ENCODE peak calls at places on chromosomes 16 and 17, in five cellular contexts. O, E, V, A and T are unnamed samples.

GRCh38 chr16:70473446-70474319 is 19.3 kb downstream of the FCSK start:
- DNase-seq in O (no peak), E (no peak), V (no peak), A (no peak), T (no peak)

GRCh38 chr16:89422527-89422904 is 67.8 kb downstream of the ANKRD11 start:
- DNase-seq in O (peak), E (no peak), V (peak), A (no peak), T (peak)

GRCh38 chr16:56632160-56632847 is at the start of gene MT1M:
- DNase-seq in O (peak), E (no peak), V (no peak), A (no peak), T (no peak)

GRCh38 chr16:26569793-26570192 is 496.9 kb upstream of the C16orf82 start:
- DNase-seq in O (no peak), E (no peak), V (no peak), A (no peak), T (no peak)

GRCh38 chr16:6684076-6684673 is 648.5 kb upstream of the RBFOX1 start:
- DNase-seq in O (no peak), E (no peak), V (no peak), A (no peak), T (no peak)

GRCh38 chr16:56815721-56816120 is 49.3 kb upstream of the SLC12A3 start:
- DNase-seq in O (peak), E (no peak), V (peak), A (no peak), T (no peak)

GRCh38 chr17:80361495-80362220 is 53.3 kb upstream of the ENDOV start:
- DNase-seq in O (peak), E (no peak), V (no peak), A (no peak), T (no peak)

GRCh38 chr16:65634291-65634690 is 512.4 kb upstream of the CDH11 start:
- DNase-seq in O (no peak), E (no peak), V (peak), A (no peak), T (no peak)

GRCh38 chr17:28738680-28739384 is 5.0 kb upstream of the TRAF4 start:
- DNase-seq in O (no peak), E (no peak), V (no peak), A (no peak), T (no peak)

GRCh38 chr16:72050769-72051464 is 3.4 kb upstream of the HP start:
- DNase-seq in O (no peak), E (no peak), V (no peak), A (no peak), T (peak)

GRCh38 chr17:27609606-27610303 is 21.2 kb upstream of the LGALS9 start:
- DNase-seq in O (no peak), E (no peak), V (peak), A (no peak), T (peak)

GRCh38 chr17:77521076-77521475 is 380.3 kb downstream of the SEC14L1 start:
- DNase-seq in O (no peak), E (no peak), V (no peak), A (no peak), T (no peak)

GRCh38 chr16:85650864-85651811 is 37.6 kb downstream of the GINS2 start:
- DNase-seq in O (no peak), E (no peak), V (no peak), A (no peak), T (no peak)

GRCh38 chr16:69411064-69411985 is 13.1 kb upstream of the CYB5B start:
- DNase-seq in O (no peak), E (no peak), V (no peak), A (no peak), T (no peak)

GRCh38 chr16:57377080-57377841 is 5.0 kb downstream of the CX3CL1 start:
- DNase-seq in O (no peak), E (no peak), V (no peak), A (peak), T (no peak)

GRCh38 chr16:51816929-51817328 is 665.9 kb upstream of the SALL1 start:
- DNase-seq in O (no peak), E (no peak), V (peak), A (no peak), T (peak)

DNA sequence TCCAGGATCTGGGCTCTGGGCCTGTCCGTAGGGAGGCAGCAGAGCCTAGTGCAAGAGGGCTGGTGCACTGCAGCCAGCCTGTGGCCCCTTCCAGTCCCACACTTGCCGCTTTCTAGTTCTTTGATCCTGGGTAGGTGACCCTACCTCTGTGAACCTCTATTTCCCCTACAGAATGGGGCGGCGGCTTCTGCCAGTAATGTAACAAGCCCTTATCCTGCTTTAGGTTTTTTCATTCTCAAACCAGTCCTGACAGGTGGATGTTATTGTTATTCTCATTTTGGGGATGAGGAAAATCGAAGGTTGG is 744 bp downstream of the E4F1 start:
- DNase-seq in O (no peak), E (no peak), V (peak), A (no peak), T (peak)
- TF ChIP-seq CTCF in O (no peak), E (no peak), V (peak), A (no peak), T (no peak)

DNA sequence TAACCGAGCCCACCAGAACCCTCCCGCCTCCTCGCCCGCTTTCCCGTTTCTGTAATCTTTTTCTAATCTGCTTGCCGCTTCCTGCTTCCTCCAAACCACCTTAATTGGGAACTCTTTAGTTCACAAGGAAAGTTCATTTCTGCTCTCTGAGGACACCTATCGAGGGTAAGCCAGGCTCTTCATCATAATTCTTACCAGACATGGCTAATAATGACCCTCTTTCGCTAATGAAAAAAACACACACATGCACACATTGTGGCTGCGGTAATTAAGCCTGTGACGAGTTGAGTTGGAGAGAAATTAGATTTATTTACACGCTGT is 100.7 kb downstream of the ZNF423 start:
- DNase-seq in O (no peak), E (peak), V (peak), A (peak), T (no peak)
- TF ChIP-seq CTCF in O (peak), E (no peak), V (peak), A (peak), T (peak)

DNA sequence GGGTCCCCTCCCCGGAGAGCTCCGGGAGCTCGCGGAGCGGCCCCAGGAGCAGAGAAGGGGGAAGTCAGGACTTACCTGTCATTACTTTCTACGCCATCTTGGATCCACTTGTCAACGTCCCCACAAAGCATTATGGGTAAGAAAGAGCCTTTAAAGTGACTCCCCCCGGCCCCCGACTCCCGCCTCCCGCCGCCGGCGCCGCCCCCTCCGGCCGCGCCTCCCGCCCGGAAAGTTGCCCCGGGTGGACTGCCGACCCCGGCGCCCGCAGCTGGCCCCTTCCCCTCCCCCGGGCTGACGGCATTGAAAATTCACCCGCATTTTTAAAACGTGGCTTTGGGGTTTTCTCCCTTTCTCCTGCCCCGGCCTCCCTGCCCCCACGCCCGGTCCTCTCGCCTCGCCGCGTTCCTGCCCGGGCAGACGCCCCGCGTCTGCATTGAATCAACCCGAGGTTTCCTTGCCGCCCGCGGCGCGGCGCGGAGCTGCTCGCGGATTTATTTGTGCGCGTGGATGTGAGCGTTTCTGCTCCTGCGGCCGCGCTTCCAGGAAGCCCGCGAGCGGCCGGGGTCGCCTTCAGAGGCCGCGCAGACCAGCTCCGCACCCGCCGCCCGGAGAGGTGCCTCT is at the start of gene HELZ:
- DNase-seq in O (peak), E (peak), V (peak), A (peak), T (peak)
- TF ChIP-seq CTCF in O (no peak), E (no peak), V (no peak), A (no peak), T (no peak)

GRCh38 chr17:41917957-41918391 is 777 bp downstream of the ACLY start:
- DNase-seq in O (peak), E (no peak), V (peak), A (no peak), T (no peak)
- TF ChIP-seq CTCF in O (peak), E (no peak), V (no peak), A (no peak), T (no peak)

GRCh38 chr17:7997186-7997585 is 5.2 kb upstream of the GUCY2D start:
- DNase-seq in O (no peak), E (peak), V (peak), A (no peak), T (peak)
- TF ChIP-seq CTCF in O (no peak), E (peak), V (peak), A (peak), T (peak)

GRCh38 chr16:8554881-8555280 is 35.4 kb downstream of the TMEM114 start:
- DNase-seq in O (no peak), E (no peak), V (no peak), A (no peak), T (no peak)
- TF ChIP-seq CTCF in O (no peak), E (no peak), V (no peak), A (no peak), T (no peak)

GRCh38 chr16:67407788-67408452 is 8.4 kb downstream of the ZDHHC1 start:
- DNase-seq in O (no peak), E (no peak), V (no peak), A (no peak), T (no peak)
- TF ChIP-seq CTCF in O (no peak), E (no peak), V (peak), A (peak), T (no peak)

GRCh38 chr17:39705786-39706348 is 6.0 kb downstream of the ERBB2 start:
- DNase-seq in O (no peak), E (peak), V (no peak), A (no peak), T (no peak)
- TF ChIP-seq CTCF in O (peak), E (no peak), V (no peak), A (no peak), T (no peak)

DNA sequence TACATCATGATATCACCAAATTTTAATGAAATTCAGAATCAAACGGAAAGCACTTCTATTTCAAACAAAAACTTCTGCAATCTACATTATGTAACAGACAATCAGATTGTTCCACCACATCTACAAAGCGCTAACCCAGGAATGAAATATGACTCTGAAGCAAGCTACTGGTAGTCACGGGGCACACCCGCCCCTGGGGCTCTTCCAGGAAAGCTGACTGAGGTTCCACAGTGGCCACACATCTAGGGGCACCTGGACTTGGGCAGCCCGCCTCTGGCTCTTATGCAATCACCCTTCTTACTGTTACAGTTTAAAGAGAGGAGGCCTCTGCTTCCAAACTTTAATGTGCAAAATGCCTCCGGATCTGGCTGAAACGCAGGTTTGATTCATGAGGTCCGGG is 27.5 kb downstream of the ZCCHC14 start:
- DNase-seq in O (peak), E (no peak), V (peak), A (peak), T (peak)
- TF ChIP-seq CTCF in O (no peak), E (no peak), V (no peak), A (no peak), T (no peak)